ENCODE peak calls at places on chromosomes 1 and 21, in four cellular contexts. One of them, this sample, is unnamed.

GRCh38 chr1:169102567-169102966 is 3.9 kb upstream of the ATP1B1 start:
- DNase-seq in iPS-NIHi11: peak; percentile 39
- DNase-seq in HL-60: no peak
- DNase-seq in stimulated activated naive CD8-positive, alpha-beta T cell treated with anti-CD3 and anti-CD28 coated beads, Interleukin-15, amount 100 ng/mL, for 72 hours: no peak
- DNase-seq in this sample: no peak

GRCh38 chr1:59846895-59847282 is 32.1 kb downstream of the HOOK1 start:
- DNase-seq in iPS-NIHi11: no peak
- DNase-seq in HL-60: no peak
- DNase-seq in stimulated activated naive CD8-positive, alpha-beta T cell treated with anti-CD3 and anti-CD28 coated beads, Interleukin-15, amount 100 ng/mL, for 72 hours: no peak
- DNase-seq in this sample: no peak

GRCh38 chr1:25572708-25573590 is 29.5 kb downstream of the LDLRAP1 start:
- DNase-seq in iPS-NIHi11: peak; percentile 81
- DNase-seq in HL-60: no peak
- DNase-seq in stimulated activated naive CD8-positive, alpha-beta T cell treated with anti-CD3 and anti-CD28 coated beads, Interleukin-15, amount 100 ng/mL, for 72 hours: no peak
- DNase-seq in this sample: no peak

GRCh38 chr1:179591592-179592580 is at the start of gene TDRD5:
- DNase-seq in iPS-NIHi11: peak; percentile 91
- DNase-seq in HL-60: no peak
- DNase-seq in stimulated activated naive CD8-positive, alpha-beta T cell treated with anti-CD3 and anti-CD28 coated beads, Interleukin-15, amount 100 ng/mL, for 72 hours: no peak
- DNase-seq in this sample: no peak

GRCh38 chr1:59752556-59753412 is 62.0 kb upstream of the HOOK1 start:
- DNase-seq in iPS-NIHi11: no peak
- DNase-seq in HL-60: no peak
- DNase-seq in stimulated activated naive CD8-positive, alpha-beta T cell treated with anti-CD3 and anti-CD28 coated beads, Interleukin-15, amount 100 ng/mL, for 72 hours: no peak
- DNase-seq in this sample: no peak

GRCh38 chr1:224223819-224224714 is 41.0 kb downstream of the DEGS1 start:
- DNase-seq in iPS-NIHi11: peak; percentile 64
- DNase-seq in HL-60: no peak
- DNase-seq in stimulated activated naive CD8-positive, alpha-beta T cell treated with anti-CD3 and anti-CD28 coated beads, Interleukin-15, amount 100 ng/mL, for 72 hours: no peak
- DNase-seq in this sample: no peak

GRCh38 chr1:9410737-9411297 is 118.1 kb downstream of the SPSB1 start:
- DNase-seq in iPS-NIHi11: no peak
- DNase-seq in HL-60: peak; percentile 31
- DNase-seq in stimulated activated naive CD8-positive, alpha-beta T cell treated with anti-CD3 and anti-CD28 coated beads, Interleukin-15, amount 100 ng/mL, for 72 hours: peak; percentile 33
- DNase-seq in this sample: no peak

GRCh38 chr1:209291715-209292114 is 291.8 kb upstream of the CAMK1G start:
- DNase-seq in iPS-NIHi11: no peak
- DNase-seq in HL-60: no peak
- DNase-seq in stimulated activated naive CD8-positive, alpha-beta T cell treated with anti-CD3 and anti-CD28 coated beads, Interleukin-15, amount 100 ng/mL, for 72 hours: no peak
- DNase-seq in this sample: no peak

GRCh38 chr1:26993237-26994019 is at the start of gene TRNP1:
- DNase-seq in iPS-NIHi11: peak; percentile 94
- DNase-seq in HL-60: no peak
- DNase-seq in stimulated activated naive CD8-positive, alpha-beta T cell treated with anti-CD3 and anti-CD28 coated beads, Interleukin-15, amount 100 ng/mL, for 72 hours: peak; percentile 60
- DNase-seq in this sample: no peak

GRCh38 chr21:44454747-44455523 is at the start of gene LRRC3:
- DNase-seq in iPS-NIHi11: peak; percentile 98
- DNase-seq in HL-60: peak; percentile 38
- DNase-seq in stimulated activated naive CD8-positive, alpha-beta T cell treated with anti-CD3 and anti-CD28 coated beads, Interleukin-15, amount 100 ng/mL, for 72 hours: peak; percentile 71
- DNase-seq in this sample: peak; percentile 44

This sample was measured in esophagus squamous epithelium.